ENCODE peak calls at places on chromosomes 4 and X, in ten cellular contexts. P, Y, J, S, E, Z, Q, B, K and X are unnamed samples.

GRCh38 chrX:4935846-4936245 is 1222.4 kb upstream of the PRKX start:
- DNase-seq in K (peak; percentile 1), E (no peak), J (peak; percentile 49), P (peak; percentile 23), Q (no peak), Y (no peak), S (no peak), Z (no peak), B (no peak), X (no peak)

GRCh38 chrX:40709395-40709794 is 25.9 kb downstream of the MED14 start:
- DNase-seq in J (no peak), S (no peak), P (no peak), Q (no peak), Z (no peak), Y (no peak), E (no peak), B (no peak), K (no peak), X (no peak)

GRCh38 chr4:33381806-33382205 is 2661.6 kb downstream of the PCDH7 start:
- DNase-seq in Z (no peak), J (no peak), P (no peak), K (no peak), Y (no peak), B (no peak), S (no peak), Q (no peak), E (no peak), X (no peak)

GRCh38 chrX:141278306-141278705 is 36.0 kb upstream of the SPANXC start:
- DNase-seq in K (peak; percentile 0), Q (peak; percentile 7), Y (no peak), E (peak; percentile 24), S (peak; percentile 38), B (no peak), Z (no peak), J (peak; percentile 11), P (no peak), X (no peak)

GRCh38 chr4:56723201-56723605 is 42.1 kb upstream of the HOPX start:
- DNase-seq in S (no peak), E (no peak), Y (no peak), J (no peak), Z (no peak), B (no peak), P (no peak), K (no peak), Q (no peak), X (no peak)

GRCh38 chr4:184267673-184268573 is 50.2 kb upstream of the ENPP6 start:
- DNase-seq in K (peak; percentile 21), Y (peak; percentile 59), B (peak; percentile 55), P (peak; percentile 70), J (no peak), E (no peak), Q (peak; percentile 80), S (no peak), Z (peak; percentile 79), X (peak; percentile 15)

GRCh38 chr4:103137446-103137827 is 37.8 kb upstream of the BDH2 start:
- DNase-seq in Z (no peak), J (no peak), P (peak; percentile 27), Q (peak; percentile 4), E (no peak), K (no peak), Y (no peak), B (no peak), S (no peak), X (no peak)

GRCh38 chr4:98688416-98689290 is 30.2 kb upstream of the TSPAN5 start:
- DNase-seq in B (no peak), P (peak; percentile 90), Z (no peak), K (no peak), Y (no peak), E (no peak), Q (peak; percentile 16), S (peak; percentile 29), J (no peak), X (no peak)

GRCh38 chr4:183118585-183118984 is 19.5 kb downstream of the WWC2 start:
- DNase-seq in E (no peak), K (no peak), Y (no peak), J (no peak), Z (no peak), Q (peak; percentile 88), B (no peak), S (no peak), P (peak; percentile 74), X (no peak)

GRCh38 chrX:43703211-43703791 is 47.2 kb downstream of the MAOA start:
- DNase-seq in K (no peak), P (peak; percentile 64), S (no peak), Z (no peak), E (no peak), Q (peak; percentile 1), Y (no peak), J (no peak), B (no peak), X (no peak)

GRCh38 chr4:10102193-10102980 is 14.2 kb downstream of the WDR1 start:
- DNase-seq in K (no peak), P (no peak), Q (no peak), Y (no peak), B (no peak), J (no peak), S (no peak), Z (no peak), E (no peak), X (no peak)

GRCh38 chr4:147492761-147493160 is 11.9 kb downstream of the EDNRA start:
- DNase-seq in P (peak; percentile 62), Y (no peak), K (no peak), Z (no peak), B (no peak), Q (no peak), E (no peak), S (no peak), J (no peak), X (no peak)

GRCh38 chr4:145734051-145734450 is 54.1 kb downstream of the C4orf51 start:
- DNase-seq in E (no peak), S (no peak), Q (no peak), B (no peak), J (no peak), Z (no peak), P (no peak), Y (no peak), K (no peak), X (no peak)

GRCh38 chr4:169090479-169091215 is 80.6 kb upstream of the CBR4 start:
- DNase-seq in Z (no peak), B (no peak), Q (no peak), K (no peak), E (no peak), P (no peak), Y (no peak), S (no peak), J (no peak), X (no peak)

GRCh38 chrX:155052738-155053498 is 18.0 kb downstream of the CMC4 start:
- DNase-seq in J (no peak), Q (no peak), P (no peak), Y (peak; percentile 40), E (no peak), K (no peak), S (no peak), Z (no peak), B (no peak), X (no peak)